ENCODE peak calls at places on chromosomes 2 and 18, in four cellular contexts. D, U, X and F are unnamed samples.

GRCh38 chr2:71889991-71890684 is 257.5 kb downstream of the CYP26B1 start:
- DNase-seq in D (no peak), U (no peak), X (peak), F (peak)

GRCh38 chr2:181275643-181276070 is 181.5 kb upstream of the ITGA4 start:
- DNase-seq in U (peak), D (no peak), X (no peak), F (no peak)

GRCh38 chr2:24492283-24493272 is 1.5 kb downstream of the NCOA1 start:
- DNase-seq in U (peak), D (peak), X (no peak), F (peak)

GRCh38 chr2:174546519-174547506 is 50.8 kb downstream of the WIPF1 start:
- DNase-seq in X (peak), D (peak), U (peak), F (peak)

GRCh38 chr2:202718614-202719013 is 83.8 kb downstream of the FAM117B start:
- DNase-seq in X (peak), D (no peak), U (peak), F (peak)

GRCh38 chr2:194954216-194954615 is 702.8 kb upstream of the SLC39A10 start:
- DNase-seq in X (no peak), D (no peak), U (no peak), F (no peak)

GRCh38 chr2:159797468-159798375 is at the start of gene CD302:
- DNase-seq in D (peak), U (peak), X (peak), F (peak)

GRCh38 chr2:160445673-160446072 is 47.9 kb downstream of the RBMS1 start:
- DNase-seq in X (no peak), D (no peak), U (no peak), F (no peak)

GRCh38 chr2:46669996-46670793 is 190.8 kb downstream of the TMEM247 start:
- DNase-seq in U (no peak), X (peak), D (no peak), F (peak)

GRCh38 chr2:101204400-101205095 is 48.1 kb upstream of the CNOT11 start:
- DNase-seq in D (no peak), X (no peak), U (no peak), F (peak)

GRCh38 chr2:20156826-20157605 is 67.9 kb downstream of the SDC1 start:
- DNase-seq in X (no peak), U (no peak), D (no peak), F (no peak)

GRCh38 chr2:103396152-103396551 is 634.3 kb downstream of the TMEM182 start:
- DNase-seq in D (no peak), X (no peak), U (peak), F (no peak)

GRCh38 chr2:212595036-212595654 is 56.5 kb upstream of the ERBB4 start:
- DNase-seq in U (peak), X (peak), D (no peak), F (peak)

GRCh38 chr2:17635007-17635406 is 94.5 kb downstream of the VSNL1 start:
- DNase-seq in U (no peak), X (no peak), D (no peak), F (no peak)

GRCh38 chr2:170922683-170923494 is 6.2 kb upstream of the GORASP2 start:
- DNase-seq in D (no peak), U (no peak), X (no peak), F (no peak)

GRCh38 chr2:99682280-99683060 is 192.7 kb upstream of the REV1 start:
- DNase-seq in U (peak), D (no peak), X (peak), F (no peak)

GRCh38 chr2:70981866-70982810 is 3.7 kb downstream of the ANKRD53 start:
- DNase-seq in D (no peak), U (no peak), X (no peak), F (no peak)

GRCh38 chr2:165203689-165204559 is at the start of gene SCN3A:
- DNase-seq in D (peak), U (peak), X (peak), F (peak)

GRCh38 chr2:143083636-143084035 is 45.6 kb upstream of the ARHGAP15 start:
- DNase-seq in U (peak), X (peak), D (no peak), F (peak)

GRCh38 chr2:38709515-38710194 is 41.5 kb downstream of the SRSF7 start:
- DNase-seq in D (no peak), X (no peak), U (peak), F (no peak)

GRCh38 chr2:100900156-100900795 is 80.3 kb downstream of the NPAS2 start:
- DNase-seq in D (no peak), X (peak), U (no peak), F (no peak)

GRCh38 chr2:219506802-219507554 is 7.3 kb upstream of the ASIC4 start:
- DNase-seq in D (no peak), U (no peak), X (no peak), F (no peak)

GRCh38 chr18:25503567-25504081 is 151.7 kb upstream of the ZNF521 start:
- DNase-seq in D (peak), U (peak), X (peak), F (peak)

GRCh38 chr18:50982802-50983179 is 15.0 kb downstream of the ELAC1 start:
- DNase-seq in X (peak), U (no peak), D (no peak), F (no peak)

GRCh38 chr2:174939046-174939445 is 66.1 kb downstream of the CHN1 start:
- DNase-seq in X (peak), U (no peak), D (no peak), F (peak)

GRCh38 chr18:61589724-61590065 is 256.5 kb downstream of the CDH20 start:
- DNase-seq in U (no peak), X (peak), D (no peak), F (peak)

GRCh38 chr2:201233192-201234166 is 26.9 kb upstream of the CASP8 start:
- DNase-seq in D (no peak), U (peak), X (no peak), F (no peak)

GRCh38 chr2:199484927-199485326 is 27.2 kb upstream of the SATB2 start:
- DNase-seq in D (no peak), X (no peak), U (peak), F (no peak)

GRCh38 chr18:26468931-26469340 is 79.4 kb downstream of the KCTD1 start:
- DNase-seq in X (no peak), D (no peak), U (peak), F (peak)

GRCh38 chr18:49849331-49850217 is 36.2 kb upstream of the ACAA2 start:
- DNase-seq in D (peak), U (peak), X (peak), F (peak)

GRCh38 chr2:173248381-173248780 is 106.3 kb upstream of the CDCA7 start:
- DNase-seq in U (no peak), D (no peak), X (no peak), F (no peak)

GRCh38 chr2:128227862-128228261 is 90.8 kb downstream of the HS6ST1 start:
- DNase-seq in U (no peak), D (no peak), X (no peak), F (no peak)
- H2BK15ac ChIP-seq in U (no peak), D (no peak), X (no peak), F (no peak)

GRCh38 chr2:26144031-26144430 is 28.9 kb upstream of the GAREM2 start:
- DNase-seq in D (no peak), X (no peak), U (peak), F (no peak)

GRCh38 chr2:26144953-26145680 is 27.8 kb upstream of the GAREM2 start:
- DNase-seq in D (peak), X (peak), U (peak), F (peak)

GRCh38 chr2:26150243-26150642 is 22.6 kb upstream of the GAREM2 start:
- DNase-seq in U (no peak), X (no peak), D (no peak), F (no peak)

GRCh38 chr2:26148501-26148900 is 24.4 kb upstream of the GAREM2 start:
- DNase-seq in U (peak), D (no peak), X (peak), F (peak)
- H3K23ac ChIP-seq in U (no peak), D (no peak), X (no peak), F (no peak)

DNA sequence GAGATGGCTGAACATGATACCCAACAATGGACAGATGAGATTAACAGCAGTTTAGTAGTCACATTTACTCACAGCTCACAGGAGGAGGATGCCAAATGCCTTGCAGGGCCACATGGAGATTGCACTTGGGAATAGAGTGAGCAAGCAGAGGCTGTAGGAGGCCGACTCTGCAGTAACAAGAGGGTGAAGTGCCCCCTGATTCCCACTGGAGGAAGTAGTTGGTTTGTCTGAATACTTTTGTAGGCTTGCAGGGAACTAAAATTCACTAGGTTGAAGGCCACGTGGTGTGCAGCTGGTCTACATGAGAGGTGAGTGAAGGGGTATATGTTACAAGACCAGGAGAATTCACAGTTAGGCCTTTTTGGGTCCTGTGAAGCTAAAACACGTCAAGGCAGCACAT is 419.3 kb upstream of the TNP1 start:
- DNase-seq in D (no peak), X (peak), U (no peak), F (no peak)
- H2BK15ac ChIP-seq in D (no peak), X (peak), U (no peak), F (peak)

GRCh38 chr2:54617409-54617808 is 106.1 kb upstream of the EML6 start:
- DNase-seq in U (no peak), X (no peak), D (no peak), F (no peak)
- H3K23ac ChIP-seq in U (no peak), X (no peak), D (no peak), F (no peak)

GRCh38 chr2:218260166-218260565 is 649 bp upstream of the GPBAR1 start:
- DNase-seq in X (no peak), D (no peak), U (no peak), F (no peak)
- H2BK15ac ChIP-seq in X (no peak), D (no peak), U (no peak), F (no peak)